ENCODE peak calls at places on chromosomes 13 and 19, in four cellular contexts. H is type B pancreatic cell, O is immature natural killer cell, U is sciatic nerve. S is an unnamed sample.

GRCh38 chr19:1765182-1765903 is 12.0 kb downstream of the ONECUT3 start:
- DNase-seq in H (no peak), O (no peak), U (no peak), S (no peak)

GRCh38 chr13:21852043-21852442 is 181.2 kb downstream of the FGF9 start:
- DNase-seq in O (no peak), U (no peak), H (no peak), S (no peak)

GRCh38 chr19:28221736-28222135 is 991.2 kb downstream of the UQCRFS1 start:
- DNase-seq in H (no peak), O (no peak), U (no peak), S (no peak)

GRCh38 chr19:36008336-36008978 is at the start of gene SYNE4:
- DNase-seq in H (no peak), O (no peak), U (no peak), S (no peak)

GRCh38 chr19:46371371-46371901 is 24.5 kb downstream of the PPP5C start:
- DNase-seq in U (no peak), O (no peak), H (peak), S (peak)

GRCh38 chr13:36456577-36456976 is 24.3 kb downstream of the CCNA1 start:
- DNase-seq in U (no peak), H (no peak), O (no peak), S (no peak)

GRCh38 chr19:30434797-30435594 is 62.8 kb downstream of the ZNF536 start:
- DNase-seq in H (no peak), U (no peak), O (no peak), S (no peak)

GRCh38 chr13:91141619-91142061 is 205.8 kb upstream of the MIR17HG start:
- DNase-seq in O (no peak), H (no peak), U (no peak), S (no peak)

GRCh38 chr13:95155504-95155903 is 145.7 kb downstream of the ABCC4 start:
- DNase-seq in H (no peak), O (no peak), U (no peak), S (no peak)

GRCh38 chr13:99004931-99005330 is 27.1 kb upstream of the DOCK9 start:
- DNase-seq in U (no peak), O (no peak), H (no peak), S (no peak)

GRCh38 chr19:4059931-4060620 is 6.6 kb downstream of the ZBTB7A start:
- DNase-seq in O (peak), H (no peak), U (peak), S (peak)

GRCh38 chr13:76385606-76386005 is 500.6 kb downstream of the KCTD12 start:
- DNase-seq in O (no peak), U (no peak), H (no peak), S (no peak)

GRCh38 chr13:39767791-39768564 is 112.5 kb downstream of the COG6 start:
- DNase-seq in H (no peak), O (no peak), U (no peak), S (no peak)

GRCh38 chr19:33125929-33126388 is 6.0 kb upstream of the WDR88 start:
- DNase-seq in O (peak), H (no peak), U (no peak), S (no peak)

GRCh38 chr19:3810708-3811355 is 24.7 kb upstream of the MATK start:
- DNase-seq in O (no peak), U (no peak), H (no peak), S (no peak)

GRCh38 chr19:20244356-20244755 is 77.3 kb downstream of the ZNF486 start:
- DNase-seq in U (no peak), H (no peak), O (peak), S (no peak)

GRCh38 chr19:45243144-45243732 is 2.0 kb downstream of the EXOC3L2 start:
- DNase-seq in H (no peak), O (no peak), U (no peak), S (no peak)

GRCh38 chr19:16274466-16274865 is 50.2 kb upstream of the KLF2 start:
- DNase-seq in O (no peak), H (no peak), U (no peak), S (no peak)

GRCh38 chr13:100240109-100240779 is 151.4 kb downstream of the PCCA start:
- DNase-seq in O (no peak), H (no peak), U (no peak), S (no peak)

GRCh38 chr19:15836595-15837398 is 21.3 kb upstream of the OR10H1 start:
- DNase-seq in U (peak), H (no peak), O (peak), S (peak)

GRCh38 chr19:6223461-6224307 is 56.1 kb downstream of the MLLT1 start:
- DNase-seq in H (no peak), O (no peak), U (no peak), S (no peak)

GRCh38 chr19:46082728-46083050 is 41.8 kb downstream of the IGFL3 start:
- DNase-seq in H (no peak), U (no peak), O (no peak), S (no peak)

GRCh38 chr19:53518716-53519115 is 19.2 kb upstream of the ZNF331 start:
- DNase-seq in H (no peak), U (no peak), O (no peak), S (no peak)

GRCh38 chr19:13078897-13079541 is 23.6 kb downstream of the LYL1 start:
- DNase-seq in O (no peak), H (no peak), U (no peak), S (no peak)

GRCh38 chr13:51885651-51886050 is 23.9 kb downstream of the CCDC70 start:
- DNase-seq in O (no peak), U (no peak), H (no peak), S (no peak)

GRCh38 chr19:16661480-16662034 is 618 bp downstream of the TMEM38A start:
- DNase-seq in U (peak), H (no peak), O (peak), S (peak)

S was measured in cardiac septum.